ENCODE peak calls at places on chromosomes 1 and 21, in five cellular contexts. I is 8988T, Z is kidney glomerular epithelial cell, J is DMS153, R is upper lobe of right lung. K is an unnamed sample.

GRCh38 chr21:37166733-37167132 is 93.7 kb downstream of the TTC3 start:
- DNase-seq in I (no peak), Z (peak; percentile 12), J (no peak), R (no peak), K (peak; percentile 12)

GRCh38 chr1:15742339-15742801 is at the start of gene TMEM82:
- DNase-seq in I (no peak), Z (no peak), J (no peak), R (no peak), K (no peak)

GRCh38 chr1:213014642-213015041 is 1.0 kb downstream of the ANGEL2 start:
- DNase-seq in I (no peak), Z (peak; percentile 37), J (no peak), R (no peak), K (peak; percentile 10)

GRCh38 chr1:198183605-198184004 is 26.8 kb downstream of the NEK7 start:
- DNase-seq in I (no peak), Z (no peak), J (no peak), R (no peak), K (no peak)

GRCh38 chr1:156602557-156602993 is 1.3 kb upstream of the GPATCH4 start:
- DNase-seq in I (no peak), Z (no peak), J (no peak), R (peak; percentile 5), K (peak; percentile 48)

GRCh38 chr1:228101614-228101993 is 1.5 kb downstream of the C1orf35 start:
- DNase-seq in I (peak; percentile 52), Z (no peak), J (no peak), R (no peak), K (no peak)

GRCh38 chr21:42093991-42094417 is 22.9 kb downstream of the UMODL1 start:
- DNase-seq in I (peak; percentile 75), Z (peak; percentile 93), J (no peak), R (no peak), K (peak; percentile 8)

GRCh38 chr1:49050041-49050440 is 273.4 kb upstream of the BEND5 start:
- DNase-seq in I (no peak), Z (no peak), J (no peak), R (no peak), K (no peak)

GRCh38 chr1:187474266-187474665 is 645.5 kb downstream of the PLA2G4A start:
- DNase-seq in I (no peak), Z (no peak), J (peak; percentile 24), R (no peak), K (no peak)

GRCh38 chr1:96374076-96374762 is 347.4 kb upstream of the PTBP2 start:
- DNase-seq in I (no peak), Z (no peak), J (no peak), R (no peak), K (no peak)

GRCh38 chr1:203692565-203693470 is 66.2 kb downstream of the ATP2B4 start:
- DNase-seq in I (peak; percentile 37), Z (peak; percentile 81), J (no peak), R (peak; percentile 79), K (peak; percentile 55)

GRCh38 chr1:4633346-4633745 is 21.1 kb upstream of the AJAP1 start:
- DNase-seq in I (no peak), Z (no peak), J (no peak), R (no peak), K (no peak)

GRCh38 chr1:101902199-101902598 is 94.5 kb downstream of the OLFM3 start:
- DNase-seq in I (no peak), Z (no peak), J (no peak), R (no peak), K (no peak)

GRCh38 chr1:8077120-8077573 is 51.0 kb upstream of the ERRFI1 start:
- DNase-seq in I (no peak), Z (peak; percentile 93), J (peak; percentile 76), R (peak; percentile 80), K (peak; percentile 93)

GRCh38 chr1:179298952-179299351 is 5.4 kb downstream of the SOAT1 start:
- DNase-seq in I (no peak), Z (no peak), J (no peak), R (no peak), K (no peak)

GRCh38 chr21:22352088-22352487 is 1353.9 kb downstream of the NCAM2 start:
- DNase-seq in I (no peak), Z (no peak), J (no peak), R (no peak), K (no peak)

GRCh38 chr1:200659269-200659668 is 10.4 kb downstream of the DDX59 start:
- DNase-seq in I (no peak), Z (peak; percentile 94), J (no peak), R (no peak), K (no peak)

GRCh38 chr1:66778266-66778665 is 22.8 kb downstream of the INSL5 start:
- DNase-seq in I (no peak), Z (no peak), J (peak; percentile 69), R (no peak), K (no peak)

GRCh38 chr21:35366348-35367085 is 317.4 kb upstream of the RUNX1 start:
- DNase-seq in I (no peak), Z (no peak), J (no peak), R (no peak), K (no peak)